ENCODE peak calls at places on chromosomes 3 and 15, in four cellular contexts. H, F, Q and A are unnamed samples.

GRCh38 chr3:41304603-41305002 is 105.3 kb downstream of the CTNNB1 start:
- DNase-seq in H (no peak), F (no peak), Q (no peak), A (no peak)

GRCh38 chr3:57555738-57556458 is at the start of gene PDE12:
- DNase-seq in H (peak; percentile 86), F (peak; percentile 63), Q (peak; percentile 88), A (peak; percentile 82)

GRCh38 chr3:79870006-79870620 is 102.3 kb upstream of the ROBO1 start:
- DNase-seq in H (no peak), F (no peak), Q (no peak), A (no peak)

GRCh38 chr3:8622873-8623725 is 21.5 kb downstream of the SSUH2 start:
- DNase-seq in H (peak; percentile 70), F (peak; percentile 88), Q (peak; percentile 52), A (peak; percentile 88)

GRCh38 chr3:52124766-52125165 is 29.5 kb downstream of the POC1A start:
- DNase-seq in H (no peak), F (no peak), Q (no peak), A (no peak)

GRCh38 chr15:82731527-82731926 is 21.9 kb upstream of the AP3B2 start:
- DNase-seq in H (no peak), F (no peak), Q (no peak), A (no peak)

GRCh38 chr15:83289160-83289559 is 4.7 kb upstream of the BNC1 start:
- DNase-seq in H (no peak), F (no peak), Q (no peak), A (no peak)

GRCh38 chr15:92170897-92171296 is 222.8 kb upstream of the ST8SIA2 start:
- DNase-seq in H (no peak), F (no peak), Q (no peak), A (no peak)

GRCh38 chr3:49133226-49133951 is 539 bp upstream of the LAMB2 start:
- DNase-seq in H (peak; percentile 86), F (peak; percentile 91), Q (peak; percentile 68), A (peak; percentile 86)

GRCh38 chr3:188214442-188214841 is 60.5 kb downstream of the LPP start:
- DNase-seq in H (no peak), F (no peak), Q (no peak), A (no peak)

GRCh38 chr15:81888748-81889479 is 156.9 kb downstream of the MEX3B start:
- DNase-seq in H (no peak), F (no peak), Q (no peak), A (no peak)

GRCh38 chr3:48190911-48191310 is 2.7 kb upstream of the CDC25A start:
- DNase-seq in H (no peak), F (no peak), Q (no peak), A (no peak)

GRCh38 chr3:129888739-129889138 is 4.8 kb downstream of the TMCC1 start:
- DNase-seq in H (no peak), F (no peak), Q (peak; percentile 82), A (no peak)

GRCh38 chr15:64731807-64732151 is 43.6 kb downstream of the RBPMS2 start:
- DNase-seq in H (no peak), F (no peak), Q (no peak), A (no peak)

GRCh38 chr3:10518506-10519150 is 13.2 kb upstream of the ATP2B2 start:
- DNase-seq in H (peak; percentile 22), F (peak; percentile 47), Q (no peak), A (peak; percentile 58)

GRCh38 chr3:171480526-171480925 is 20.3 kb upstream of the TNIK start:
- DNase-seq in H (no peak), F (no peak), Q (no peak), A (no peak)

GRCh38 chr3:45043715-45044299 is 17.7 kb downstream of the CLEC3B start:
- DNase-seq in H (no peak), F (no peak), Q (peak; percentile 8), A (no peak)

GRCh38 chr15:82848201-82848993 is 39.0 kb downstream of the WHAMM start:
- DNase-seq in H (no peak), F (no peak), Q (no peak), A (peak; percentile 40)

GRCh38 chr3:197847866-197848401 is 56.9 kb downstream of the LRCH3 start:
- DNase-seq in H (peak; percentile 18), F (no peak), Q (no peak), A (no peak)

GRCh38 chr3:132135628-132136333 is 101.0 kb upstream of the CPNE4 start:
- DNase-seq in H (no peak), F (no peak), Q (peak; percentile 86), A (no peak)

GRCh38 chr15:81106560-81106959 is 27.5 kb upstream of the CFAP161 start:
- DNase-seq in H (peak; percentile 58), F (peak; percentile 66), Q (peak; percentile 77), A (no peak)

GRCh38 chr3:115100806-115101205 is 46.3 kb downstream of the ZBTB20 start:
- DNase-seq in H (no peak), F (no peak), Q (no peak), A (no peak)

GRCh38 chr15:84804005-84804803 is 13.0 kb upstream of the ALPK3 start:
- DNase-seq in H (no peak), F (no peak), Q (no peak), A (no peak)

GRCh38 chr15:27045796-27046195 is 74.8 kb downstream of the GABRG3 start:
- DNase-seq in H (no peak), F (no peak), Q (no peak), A (no peak)

GRCh38 chr15:74240002-74240568 is 4.0 kb downstream of the CCDC33 start:
- DNase-seq in H (peak; percentile 89), F (no peak), Q (peak; percentile 84), A (no peak)

GRCh38 chr3:15997274-15997943 is 177.1 kb upstream of the GALNT15 start:
- DNase-seq in H (no peak), F (no peak), Q (no peak), A (no peak)

GRCh38 chr3:197801801-197802504 is 10.9 kb downstream of the LRCH3 start:
- DNase-seq in H (no peak), F (no peak), Q (peak; percentile 19), A (no peak)

GRCh38 chr15:74540135-74540760 is 772 bp upstream of the ARID3B start:
- DNase-seq in H (no peak), F (no peak), Q (no peak), A (no peak)